ENCODE peak calls at places on chromosomes 2 and 18, in five cellular contexts. F, J, E, Y and Z are unnamed samples.

GRCh38 chr2:49255325-49256023 is 101.2 kb upstream of the FSHR start:
- DNase-seq in Y (no peak), F (no peak), J (no peak), E (peak; percentile 6), Z (no peak)

GRCh38 chr2:7627587-7627986 is 710.4 kb downstream of the RNF144A start:
- DNase-seq in Y (no peak), F (no peak), E (no peak), J (no peak), Z (no peak)

GRCh38 chr2:228658998-228659397 is 477.5 kb upstream of the SPHKAP start:
- DNase-seq in J (no peak), E (no peak), F (no peak), Y (no peak), Z (no peak)

GRCh38 chr18:45054595-45054994 is 373.9 kb downstream of the SETBP1 start:
- DNase-seq in J (no peak), Y (no peak), F (no peak), E (no peak), Z (no peak)

GRCh38 chr2:99775585-99775984 is 285.8 kb upstream of the REV1 start:
- DNase-seq in Y (no peak), J (no peak), E (no peak), F (no peak), Z (no peak)

GRCh38 chr2:62344472-62344871 is 148.6 kb downstream of the B3GNT2 start:
- DNase-seq in F (no peak), J (peak; percentile 36), E (no peak), Y (no peak), Z (no peak)

GRCh38 chr2:43877782-43878464 is 39.2 kb downstream of the ABCG8 start:
- DNase-seq in Y (peak; percentile 31), J (peak; percentile 78), F (peak; percentile 51), E (peak; percentile 59), Z (peak; percentile 58)

GRCh38 chr2:226306969-226307368 is 492.7 kb downstream of the IRS1 start:
- DNase-seq in J (no peak), E (no peak), F (no peak), Y (no peak), Z (no peak)

GRCh38 chr2:42035241-42035640 is 12.6 kb upstream of the PKDCC start:
- DNase-seq in Y (no peak), J (no peak), F (no peak), E (no peak), Z (no peak)

GRCh38 chr2:110793034-110793433 is 60.7 kb downstream of the ACOXL start:
- DNase-seq in Y (no peak), F (no peak), E (no peak), J (no peak), Z (no peak)

GRCh38 chr2:101120124-101120996 is 30.8 kb downstream of the TBC1D8 start:
- DNase-seq in E (peak; percentile 76), F (no peak), Y (no peak), J (peak; percentile 72), Z (no peak)

GRCh38 chr2:235746257-235746934 is 252.6 kb downstream of the AGAP1 start:
- DNase-seq in Y (no peak), F (no peak), E (peak; percentile 77), J (peak; percentile 69), Z (peak; percentile 42)

GRCh38 chr2:190088917-190089316 is 26.4 kb upstream of the MSTN start:
- DNase-seq in J (peak; percentile 59), F (no peak), Y (no peak), E (peak; percentile 72), Z (peak; percentile 18)

GRCh38 chr2:53711271-53711780 is 56.3 kb upstream of the CHAC2 start:
- DNase-seq in J (no peak), F (no peak), Y (no peak), E (no peak), Z (no peak)

GRCh38 chr2:53715568-53715967 is 52.0 kb upstream of the CHAC2 start:
- DNase-seq in Y (no peak), J (no peak), F (no peak), E (peak; percentile 39), Z (no peak)
- TF ChIP-seq CTCF in Y (peak; percentile 33), J (peak; percentile 57), F (no peak), E (peak; percentile 18), Z (peak; percentile 56)

GRCh38 chr18:11512096-11513030 is 97.0 kb upstream of the SLC35G4 start:
- DNase-seq in J (peak; percentile 32), Y (no peak), F (no peak), E (no peak), Z (no peak)
- TF ChIP-seq CTCF in J (no peak), Y (no peak), F (peak; percentile 33), E (no peak), Z (peak; percentile 10)

GRCh38 chr2:33672896-33673295 is 73.8 kb upstream of the FAM98A start:
- DNase-seq in Y (no peak), E (no peak), J (no peak), F (no peak), Z (no peak)

GRCh38 chr2:33673937-33674336 is 74.8 kb upstream of the FAM98A start:
- DNase-seq in F (no peak), J (no peak), E (peak; percentile 32), Y (no peak), Z (no peak)

GRCh38 chr2:33672389-33672788 is 73.3 kb upstream of the FAM98A start:
- DNase-seq in F (no peak), E (no peak), J (no peak), Y (no peak), Z (no peak)

GRCh38 chr2:33671198-33671597 is 72.1 kb upstream of the FAM98A start:
- DNase-seq in Y (no peak), E (no peak), J (no peak), F (no peak), Z (no peak)

GRCh38 chr2:33670392-33670937 is 71.4 kb upstream of the FAM98A start:
- DNase-seq in Y (no peak), J (no peak), F (no peak), E (no peak), Z (no peak)
- TF ChIP-seq CTCF in Y (no peak), J (no peak), F (no peak), E (no peak), Z (no peak)

GRCh38 chr2:30445266-30445821 is 1.7 kb upstream of the LCLAT1 start:
- DNase-seq in F (no peak), J (no peak), E (no peak), Y (no peak), Z (no peak)
- TF ChIP-seq CTCF in F (no peak), J (no peak), E (no peak), Y (no peak), Z (no peak)

GRCh38 chr18:31610841-31611240 is 19.2 kb downstream of the TTR start:
- DNase-seq in F (peak; percentile 59), E (peak; percentile 26), Y (no peak), J (peak; percentile 31), Z (peak; percentile 49)
- TF ChIP-seq CTCF in F (peak; percentile 51), E (peak; percentile 30), Y (peak; percentile 10), J (peak; percentile 37), Z (peak; percentile 60)

GRCh38 chr2:8872821-8873432 is 35.5 kb upstream of the KIDINS220 start:
- DNase-seq in J (peak; percentile 11), Y (no peak), E (peak; percentile 70), F (no peak), Z (no peak)
- TF ChIP-seq CTCF in J (peak; percentile 47), Y (peak; percentile 45), E (peak; percentile 43), F (no peak), Z (peak; percentile 65)

GRCh38 chr2:144378551-144378950 is 141.4 kb downstream of the ZEB2 start:
- DNase-seq in Y (no peak), E (no peak), F (no peak), J (no peak), Z (no peak)
- TF ChIP-seq CTCF in Y (no peak), E (no peak), F (no peak), J (no peak), Z (no peak)

DNA sequence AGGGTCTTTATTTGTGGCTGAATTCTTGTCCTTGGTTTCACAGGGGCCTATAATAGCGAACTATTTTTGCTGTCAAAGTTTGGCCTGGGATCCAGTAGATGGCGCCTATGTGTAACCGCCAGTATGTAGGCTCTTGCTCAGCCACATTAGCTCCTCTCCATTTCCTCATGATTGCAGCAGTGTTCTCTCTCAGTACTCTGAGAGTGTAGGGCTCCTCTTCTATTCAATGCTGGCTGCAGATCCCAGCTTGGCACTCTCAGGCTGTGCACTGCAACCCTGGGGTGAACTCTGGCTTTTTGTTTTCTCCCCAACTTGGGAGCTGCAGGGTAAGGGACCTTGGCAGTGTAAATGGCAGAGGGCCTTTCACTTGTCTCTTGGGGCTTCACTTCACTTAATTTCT is 344.6 kb upstream of the CHAC2 start:
- DNase-seq in J (peak; percentile 30), F (peak; percentile 27), E (peak; percentile 26), Y (no peak), Z (no peak)
- TF ChIP-seq CTCF in J (no peak), F (peak; percentile 26), E (peak; percentile 47), Y (peak; percentile 19), Z (peak; percentile 51)

DNA sequence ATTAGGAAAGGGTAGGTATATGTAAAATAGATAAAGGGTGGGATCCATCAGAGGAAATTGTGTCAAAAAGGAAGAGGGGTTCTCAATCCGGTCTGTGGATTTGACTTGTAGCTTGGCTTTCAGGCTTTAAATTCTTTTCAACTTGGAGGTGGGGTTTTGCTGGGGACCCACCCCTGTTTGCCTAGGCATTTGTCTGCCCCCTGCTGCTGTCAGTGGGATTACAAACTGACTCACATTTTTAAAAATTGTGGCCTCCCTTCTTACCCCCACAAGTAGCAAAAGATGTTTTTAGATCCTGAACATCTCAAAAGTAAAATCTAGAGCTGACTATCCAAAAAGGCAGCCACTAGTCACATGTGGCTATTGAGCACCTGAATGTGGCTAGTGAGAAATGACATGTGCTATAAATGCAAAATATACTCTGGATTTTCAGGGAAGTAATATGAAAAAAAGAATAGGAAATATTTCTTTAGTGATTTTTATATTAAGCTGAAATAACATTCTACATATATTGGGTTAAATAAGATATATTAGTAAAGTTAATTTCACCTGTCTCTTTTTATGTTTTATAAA is 178.9 kb downstream of the GFPT1 start:
- DNase-seq in F (no peak), Y (no peak), J (peak; percentile 3), E (peak; percentile 12), Z (no peak)
- TF ChIP-seq CTCF in F (peak; percentile 6), Y (no peak), J (no peak), E (peak; percentile 18), Z (no peak)

GRCh38 chr2:170710609-170710979 is 4.5 kb upstream of the SP5 start:
- DNase-seq in E (no peak), Y (no peak), F (no peak), J (no peak), Z (no peak)
- TF ChIP-seq CTCF in E (no peak), Y (no peak), F (no peak), J (no peak), Z (no peak)